ENCODE peak calls at places on chromosomes 7 and 10, in six cellular contexts. H is MM.1S, G is pancreas, K is suprapubic skin, F is neural progenitor cell, M is cardiac muscle cell. D is an unnamed sample.

GRCh38 chr7:43906327-43907010 is at the start of gene URGCP:
- DNase-seq in G (peak; percentile 58), F (peak; percentile 79), M (peak; percentile 51), H (peak; percentile 53), K (no peak), D (peak; percentile 78)

GRCh38 chr7:111730476-111731300 is 168.4 kb upstream of the IMMP2L start:
- DNase-seq in H (peak; percentile 29), G (no peak), M (peak; percentile 42), F (peak; percentile 66), K (no peak), D (no peak)

GRCh38 chr7:150520145-150520544 is 5.5 kb downstream of the GIMAP7 start:
- DNase-seq in M (no peak), G (no peak), H (no peak), F (no peak), K (no peak), D (no peak)

GRCh38 chr10:110392860-110393732 is 88.4 kb upstream of the SMNDC1 start:
- DNase-seq in K (no peak), H (no peak), M (peak; percentile 85), G (no peak), F (peak; percentile 71), D (no peak)

GRCh38 chr7:44341399-44341798 is 16.0 kb upstream of the CAMK2B start:
- DNase-seq in F (no peak), H (no peak), G (no peak), K (no peak), M (no peak), D (no peak)

GRCh38 chr10:127196227-127196954 is at the start of gene INSYN2A:
- DNase-seq in G (no peak), H (no peak), K (no peak), M (peak; percentile 65), F (peak; percentile 85), D (no peak)

GRCh38 chr7:104960741-104961479 is 53.1 kb upstream of the KMT2E start:
- DNase-seq in M (peak; percentile 76), F (no peak), H (no peak), G (no peak), K (no peak), D (no peak)

GRCh38 chr10:6200588-6201510 is 1.9 kb upstream of the PFKFB3 start:
- DNase-seq in M (no peak), H (peak; percentile 41), F (peak; percentile 68), G (peak; percentile 64), K (no peak), D (peak; percentile 58)

GRCh38 chr7:99189222-99189621 is 18.7 kb downstream of the KPNA7 start:
- DNase-seq in G (no peak), K (no peak), M (no peak), F (no peak), H (no peak), D (no peak)

GRCh38 chr7:24829787-24830186 is 72.5 kb upstream of the GSDME start:
- DNase-seq in G (no peak), K (no peak), F (no peak), M (peak; percentile 29), H (no peak), D (no peak)

GRCh38 chr7:75870557-75870956 is 8.3 kb upstream of the RHBDD2 start:
- DNase-seq in M (no peak), F (no peak), G (no peak), H (no peak), K (no peak), D (no peak)

GRCh38 chr7:74483402-74484336 is 30.0 kb downstream of the GTF2IRD1 start:
- DNase-seq in K (no peak), M (peak; percentile 66), G (no peak), F (no peak), H (no peak), D (no peak)

GRCh38 chr7:27139335-27140107 is 4.0 kb downstream of the HOXA5 start:
- DNase-seq in H (no peak), G (no peak), K (peak; percentile 80), F (peak; percentile 70), M (no peak), D (peak; percentile 53)

GRCh38 chr10:11533328-11533781 is 78.1 kb downstream of the USP6NL start:
- DNase-seq in F (peak; percentile 34), K (no peak), M (peak; percentile 64), G (no peak), H (no peak), D (no peak)

GRCh38 chr7:28672397-28672797 is 260.1 kb downstream of the CREB5 start:
- DNase-seq in G (no peak), K (no peak), F (peak; percentile 75), H (no peak), M (peak; percentile 13), D (no peak)

GRCh38 chr7:952548-953441 is 1.7 kb downstream of the ADAP1 start:
- DNase-seq in F (peak; percentile 2), M (no peak), H (no peak), G (no peak), K (no peak), D (peak; percentile 14)

GRCh38 chr10:110170142-110170887 is 37.1 kb upstream of the MXI1 start:
- DNase-seq in F (peak; percentile 27), K (peak; percentile 50), M (no peak), G (no peak), H (no peak), D (no peak)

GRCh38 chr10:71429929-71430328 is 33.2 kb downstream of the CDH23 start:
- DNase-seq in M (no peak), F (peak; percentile 60), G (no peak), H (no peak), K (peak; percentile 43), D (peak; percentile 19)

GRCh38 chr7:50315739-50316671 is 11.5 kb downstream of the IKZF1 start:
- DNase-seq in M (no peak), F (no peak), H (peak; percentile 46), K (no peak), G (no peak), D (no peak)

GRCh38 chr7:50314778-50315177 is 10.3 kb downstream of the IKZF1 start:
- DNase-seq in K (no peak), G (no peak), F (no peak), M (no peak), H (no peak), D (no peak)

GRCh38 chr7:50317221-50317678 is 12.7 kb downstream of the IKZF1 start:
- DNase-seq in M (no peak), G (no peak), F (no peak), K (no peak), H (peak; percentile 81), D (no peak)

GRCh38 chr7:50312589-50313162 is 8.2 kb downstream of the IKZF1 start:
- DNase-seq in F (no peak), H (peak; percentile 52), M (no peak), G (no peak), K (no peak), D (no peak)

GRCh38 chr7:50315193-50315592 is 10.7 kb downstream of the IKZF1 start:
- DNase-seq in F (no peak), K (no peak), G (no peak), M (no peak), H (peak; percentile 20), D (no peak)
- H3K4me3 ChIP-seq in F (no peak overlapping the region), K (no peak overlapping the region), G (no peak overlapping the region), M (no peak overlapping the region), H (peak overlapping the region; percentile 44), D (no peak overlapping the region)

GRCh38 chr10:86439544-86439943 is 72.9 kb upstream of the GRID1 start:
- DNase-seq in G (peak; percentile 63), K (peak; percentile 85), M (peak; percentile 94), H (no peak), F (no peak), D (peak; percentile 49)
- TF ChIP-seq CTCF in G (no peak), K (no peak), M (no peak), H (no peak), F (no peak), D (no peak)

GRCh38 chr7:155369766-155370165 is 72.1 kb downstream of the INSIG1 start:
- DNase-seq in M (no peak), H (no peak), G (no peak), F (no peak), K (peak; percentile 49), D (no peak)

GRCh38 chr7:155365146-155365874 is 67.6 kb downstream of the INSIG1 start:
- DNase-seq in H (no peak), F (no peak), G (no peak), M (no peak), K (peak; percentile 56), D (peak; percentile 19)

GRCh38 chr7:155371884-155372781 is 74.5 kb downstream of the INSIG1 start:
- DNase-seq in K (peak; percentile 75), H (peak; percentile 36), M (no peak), G (no peak), F (peak; percentile 38), D (peak; percentile 47)

GRCh38 chr7:155371331-155371883 is 73.7 kb downstream of the INSIG1 start:
- DNase-seq in K (peak; percentile 60), M (no peak), H (no peak), G (no peak), F (no peak), D (no peak)

GRCh38 chr7:155368894-155369600 is 71.4 kb downstream of the INSIG1 start:
- DNase-seq in F (no peak), H (no peak), M (no peak), K (peak; percentile 29), G (no peak), D (no peak)
- H3K27me3 ChIP-seq in F (peaks cover 75% of the 10 kb centered on the region), H (peaks cover 68% of the 10 kb centered on the region), M (peaks cover 74% of the 10 kb centered on the region), K (peaks cover 70% of the 10 kb centered on the region), G (peaks cover 2% of the 10 kb centered on the region), D (peaks cover 12% of the 10 kb centered on the region)

GRCh38 chr10:81680374-81680773 is 194.6 kb upstream of the NRG3 start:
- DNase-seq in G (no peak), H (no peak), M (no peak), F (no peak), K (no peak), D (no peak)
- H3K4me3 ChIP-seq in G (no peak overlapping the region), H (no peak overlapping the region), M (no peak overlapping the region), F (no peak overlapping the region), K (no peak overlapping the region), D (no peak overlapping the region)

DNA sequence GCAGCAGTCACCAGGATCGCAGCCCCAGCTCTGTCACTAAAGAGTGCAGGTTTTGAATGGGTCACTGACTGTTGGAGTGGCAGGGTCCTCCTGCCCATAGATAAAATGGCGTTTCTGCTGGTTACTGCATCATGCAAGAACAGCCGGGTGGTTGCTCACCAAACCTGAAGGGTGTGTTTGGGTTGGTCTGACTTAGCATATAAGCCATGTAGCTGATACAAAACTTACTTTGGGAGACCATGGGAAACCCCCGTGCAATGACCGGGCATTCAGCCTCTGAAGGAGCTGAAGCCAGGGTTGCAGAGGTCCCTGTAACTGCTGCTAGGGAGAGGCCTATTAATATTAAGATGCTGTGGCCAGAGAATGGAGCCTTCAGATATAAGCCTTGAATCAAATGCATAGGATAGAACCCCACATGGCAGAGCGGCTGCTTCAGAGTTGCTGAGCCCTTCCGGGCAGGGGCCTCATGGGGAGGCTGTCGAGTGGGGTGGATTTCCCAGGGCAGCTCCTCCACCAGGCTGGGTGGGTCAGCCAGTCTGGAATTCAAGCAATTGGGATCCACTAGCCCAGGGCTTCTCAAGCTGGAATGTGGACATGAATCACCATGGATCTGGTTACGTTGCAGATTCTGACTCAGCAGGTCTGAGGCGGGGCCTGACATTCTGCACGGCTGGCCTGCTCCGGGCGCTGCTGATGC is 70.9 kb upstream of the CTBP2 start:
- DNase-seq in M (peak; percentile 83), F (no peak), H (no peak), G (no peak), K (no peak), D (no peak)
- TF ChIP-seq CTCF in M (no peak), F (no peak), H (no peak), G (no peak), K (no peak), D (no peak)

DNA sequence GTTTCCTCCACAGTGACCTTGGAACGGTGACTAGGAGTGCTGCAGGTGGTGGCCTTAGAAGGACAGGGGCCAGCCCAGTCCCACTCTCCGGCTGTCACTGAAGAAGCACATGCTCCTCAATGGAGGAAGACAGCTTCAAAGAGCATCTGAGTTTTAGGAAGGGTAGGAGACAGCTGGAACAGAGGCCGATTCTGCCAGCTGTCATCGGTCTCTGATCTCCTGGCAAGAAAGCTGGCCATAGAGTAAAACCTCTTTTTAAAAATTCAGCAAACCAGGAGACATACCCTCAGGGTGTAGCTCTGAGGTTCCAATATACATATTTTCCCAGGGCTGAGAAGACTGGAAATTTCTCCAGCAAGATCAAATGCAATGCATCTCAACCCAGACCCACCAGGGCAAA is 55.9 kb downstream of the KCNMA1 start:
- DNase-seq in K (no peak), H (no peak), G (no peak), F (no peak), M (no peak), D (no peak)
- H3K27me3 ChIP-seq in K (no peaks in the 10 kb centered on the region), H (no peaks in the 10 kb centered on the region), G (no peaks in the 10 kb centered on the region), F (no peaks in the 10 kb centered on the region), M (no peaks in the 10 kb centered on the region), D (no peaks in the 10 kb centered on the region)

D was measured in right lobe of liver.